ENCODE peak calls at places on chromosome 20, in four cellular contexts. Z is A172, N is sciatic nerve, M is KG1. Q is an unnamed sample.

GRCh38 chr20:2114990-2115681 is 13.5 kb downstream of the STK35 start:
- DNase-seq in Z (no peak), N (no peak), M (no peak), Q (no peak)

GRCh38 chr20:50721881-50722281 is 9.5 kb upstream of the PARD6B start:
- DNase-seq in Z (no peak), N (peak; percentile 52), M (no peak), Q (no peak)

GRCh38 chr20:31712112-31712553 is 10.5 kb downstream of the BCL2L1 start:
- DNase-seq in Z (no peak), N (peak; percentile 47), M (no peak), Q (no peak)

GRCh38 chr20:40638414-40638813 is 50.6 kb downstream of the MAFB start:
- DNase-seq in Z (no peak), N (peak; percentile 10), M (no peak), Q (no peak)

GRCh38 chr20:38905375-38905774 is 20.8 kb upstream of the FAM83D start:
- DNase-seq in Z (no peak), N (no peak), M (no peak), Q (no peak)

GRCh38 chr20:1460275-1460674 is 6.4 kb downstream of the NSFL1C start:
- DNase-seq in Z (no peak), N (no peak), M (no peak), Q (no peak)

GRCh38 chr20:59647271-59647670 is 42.9 kb downstream of the PHACTR3 start:
- DNase-seq in Z (no peak), N (no peak), M (no peak), Q (no peak)

GRCh38 chr20:19827818-19828217 is 69.8 kb downstream of the RIN2 start:
- DNase-seq in Z (no peak), N (no peak), M (no peak), Q (no peak)

GRCh38 chr20:63495771-63496403 is 3.0 kb downstream of the EEF1A2 start:
- DNase-seq in Z (no peak), N (peak; percentile 86), M (peak; percentile 31), Q (peak; percentile 13)

GRCh38 chr20:35979528-35979927 is 11.1 kb downstream of the CNBD2 start:
- DNase-seq in Z (no peak), N (no peak), M (no peak), Q (no peak)

GRCh38 chr20:11652128-11652527 is 265.6 kb upstream of the BTBD3 start:
- DNase-seq in Z (no peak), N (no peak), M (no peak), Q (no peak)

GRCh38 chr20:33901132-33901523 is 90.0 kb downstream of the CHMP4B start:
- DNase-seq in Z (no peak), N (no peak), M (no peak), Q (no peak)

GRCh38 chr20:62178316-62179161 is 4.3 kb upstream of the MTG2 start:
- DNase-seq in Z (no peak), N (no peak), M (no peak), Q (no peak)

GRCh38 chr20:24491043-24491756 is 21.8 kb downstream of the SYNDIG1 start:
- DNase-seq in Z (peak; percentile 11), N (no peak), M (no peak), Q (no peak)

GRCh38 chr20:32037929-32038328 is 14.1 kb upstream of the HCK start:
- DNase-seq in Z (no peak), N (no peak), M (no peak), Q (no peak)

GRCh38 chr20:47758517-47759450 is 26.5 kb downstream of the SULF2 start:
- DNase-seq in Z (no peak), N (no peak), M (no peak), Q (no peak)

GRCh38 chr20:20664795-20665194 is 47.6 kb downstream of the RALGAPA2 start:
- DNase-seq in Z (peak; percentile 22), N (no peak), M (no peak), Q (no peak)

GRCh38 chr20:37624963-37625362 is 68.9 kb upstream of the CTNNBL1 start:
- DNase-seq in Z (no peak), N (no peak), M (no peak), Q (no peak)

GRCh38 chr20:45070932-45071632 is 29.8 kb downstream of the KCNS1 start:
- DNase-seq in Z (peak; percentile 46), N (no peak), M (no peak), Q (no peak)

GRCh38 chr20:25036331-25036936 is 21.5 kb downstream of the ACSS1 start:
- DNase-seq in Z (no peak), N (no peak), M (no peak), Q (no peak)

GRCh38 chr20:22343612-22344011 is 240.8 kb downstream of the FOXA2 start:
- DNase-seq in Z (no peak), N (no peak), M (no peak), Q (no peak)

GRCh38 chr20:3805594-3806264 is 9.6 kb downstream of the CDC25B start:
- DNase-seq in Z (peak; percentile 52), N (no peak), M (no peak), Q (peak; percentile 50)

GRCh38 chr20:46023148-46023484 is 5.9 kb upstream of the SLC12A5 start:
- DNase-seq in Z (no peak), N (no peak), M (no peak), Q (no peak)

GRCh38 chr20:57896017-57896416 is 186.2 kb upstream of the PMEPA1 start:
- DNase-seq in Z (no peak), N (peak; percentile 23), M (no peak), Q (no peak)

GRCh38 chr20:8304124-8304800 is 172.2 kb downstream of the PLCB1 start:
- DNase-seq in Z (no peak), N (no peak), M (no peak), Q (no peak)

GRCh38 chr20:33291830-33292355 is 8.9 kb downstream of the BPIFB1 start:
- DNase-seq in Z (peak; percentile 35), N (peak; percentile 66), M (peak; percentile 36), Q (no peak)

GRCh38 chr20:6245436-6245835 is 122.6 kb upstream of the FERMT1 start:
- DNase-seq in Z (no peak), N (no peak), M (no peak), Q (no peak)

Q was measured in stromal cell of bone marrow.